ENCODE peak calls at places on chromosomes 12 and 14, in four cellular contexts. E is ovary, F is GM12878, H is cardiac muscle cell. B is an unnamed sample. For H3K9me3, the result is how much of the 10 kb centered on the place peaks cover.

GRCh38 chr12:116698131-116698495 is 39.8 kb downstream of the SPRING1 start:
- DNase-seq in E (no peak), F (no peak), H (no peak), B (peak)

GRCh38 chr12:13197526-13198141 is 1.1 kb downstream of the EMP1 start:
- DNase-seq in E (no peak), F (no peak), H (peak), B (no peak)

GRCh38 chr14:64919618-64920017 is 5.4 kb downstream of the CHURC1 start:
- DNase-seq in E (no peak), F (no peak), H (peak), B (no peak)

GRCh38 chr14:30240002-30240401 is 312.4 kb upstream of the PRKD1 start:
- DNase-seq in E (no peak), F (no peak), H (no peak), B (no peak)

GRCh38 chr14:102777711-102778615 is 714 bp downstream of the TRAF3 start:
- DNase-seq in E (peak), F (no peak), H (peak), B (no peak)

GRCh38 chr12:30926243-30927209 is at the start of gene TSPAN11:
- DNase-seq in E (no peak), F (no peak), H (peak), B (no peak)

GRCh38 chr14:65255029-65255545 is 152.8 kb upstream of the MAX start:
- DNase-seq in E (no peak), F (no peak), H (peak), B (no peak)

GRCh38 chr14:68520637-68521556 is 272.0 kb downstream of the ZFP36L1 start:
- DNase-seq in E (no peak), F (no peak), H (no peak), B (peak)

GRCh38 chr12:98211914-98212695 is 303.3 kb upstream of the TMPO start:
- DNase-seq in E (no peak), F (no peak), H (peak), B (no peak)

GRCh38 chr12:62210422-62210821 is 49.8 kb upstream of the USP15 start:
- DNase-seq in E (no peak), F (no peak), H (peak), B (no peak)

GRCh38 chr12:109981311-109981710 is 14.9 kb downstream of the GIT2 start:
- DNase-seq in E (no peak), F (no peak), H (no peak), B (no peak)

GRCh38 chr12:69868695-69869094 is 43.7 kb downstream of the MYRFL start:
- DNase-seq in E (no peak), F (no peak), H (no peak), B (no peak)

GRCh38 chr12:104544836-104545235 is 88.1 kb downstream of the CHST11 start:
- DNase-seq in E (no peak), F (no peak), H (no peak), B (no peak)

GRCh38 chr12:39329015-39329414 is 113.9 kb downstream of the KIF21A start:
- DNase-seq in E (no peak), F (no peak), H (peak), B (no peak)

GRCh38 chr14:56581041-56581727 is 1.6 kb downstream of the TMEM260 start:
- DNase-seq in E (no peak), F (no peak), H (no peak), B (no peak)

GRCh38 chr12:66740257-66740656 is 61.4 kb upstream of the GRIP1 start:
- DNase-seq in E (no peak), F (no peak), H (no peak), B (no peak)

GRCh38 chr12:88934163-88934747 is 354.0 kb upstream of the KITLG start:
- DNase-seq in E (no peak), F (no peak), H (no peak), B (no peak)

GRCh38 chr12:48767047-48767446 is 21.8 kb downstream of the ADCY6 start:
- DNase-seq in E (no peak), F (no peak), H (peak), B (no peak)

GRCh38 chr14:50860478-50861086 is 11.3 kb upstream of the ABHD12B start:
- DNase-seq in E (peak), F (peak), H (peak), B (peak)

GRCh38 chr14:59417301-59417700 is 47.9 kb downstream of the GPR135 start:
- DNase-seq in E (no peak), F (no peak), H (no peak), B (no peak)

GRCh38 chr14:90629471-90629870 is 186.8 kb downstream of the TTC7B start:
- DNase-seq in E (no peak), F (no peak), H (no peak), B (peak)

GRCh38 chr12:96862326-96862725 is 44.7 kb upstream of the NEDD1 start:
- DNase-seq in E (no peak), F (no peak), H (no peak), B (no peak)

GRCh38 chr12:104181313-104181712 is 34.3 kb upstream of the TXNRD1 start:
- DNase-seq in E (no peak), F (no peak), H (peak), B (no peak)

GRCh38 chr12:32312049-32312670 is 87.2 kb upstream of the FGD4 start:
- DNase-seq in E (no peak), F (peak), H (peak), B (peak)

GRCh38 chr12:117872521-117873169 is 96.1 kb downstream of the KSR2 start:
- DNase-seq in E (no peak), F (no peak), H (no peak), B (no peak)

GRCh38 chr14:105492966-105493871 is 2.2 kb downstream of the TEDC1 start:
- DNase-seq in E (peak), F (no peak), H (no peak), B (no peak)

GRCh38 chr12:122843472-122843871 is 8.2 kb downstream of the HIP1R start:
- DNase-seq in E (no peak), F (no peak), H (no peak), B (no peak)

GRCh38 chr12:18629916-18630315 is 107.9 kb downstream of the PLCZ1 start:
- DNase-seq in E (no peak), F (no peak), H (no peak), B (no peak)

GRCh38 chr12:68420225-68421008 is 88.3 kb upstream of the MDM1 start:
- DNase-seq in E (no peak), F (no peak), H (peak), B (no peak)

GRCh38 chr14:35687335-35687939 is 121.7 kb downstream of the RALGAPA1 start:
- DNase-seq in E (no peak), F (peak), H (peak), B (peak)

GRCh38 chr14:89417469-89418225 is 614 bp upstream of the FOXN3 start:
- DNase-seq in E (peak), F (peak), H (peak), B (peak)

GRCh38 chr12:53063708-53064612 is 14.1 kb downstream of the TNS2 start:
- DNase-seq in E (peak), F (no peak), H (peak), B (no peak)

GRCh38 chr12:11822071-11822818 is 172.8 kb downstream of the ETV6 start:
- DNase-seq in E (no peak), F (peak), H (peak), B (no peak)

GRCh38 chr12:96197503-96198272 is 3.5 kb downstream of the ELK3 start:
- DNase-seq in E (no peak), F (no peak), H (peak), B (no peak)

GRCh38 chr14:101035466-101036225 is 132.1 kb upstream of the RTL1 start:
- DNase-seq in E (peak), F (no peak), H (no peak), B (no peak)

GRCh38 chr12:90099288-90099687 is 390.6 kb upstream of the ATP2B1 start:
- DNase-seq in E (no peak), F (no peak), H (no peak), B (no peak)
- TF ChIP-seq CTCF in E (no peak), F (no peak), H (no peak), B (no peak)

DNA sequence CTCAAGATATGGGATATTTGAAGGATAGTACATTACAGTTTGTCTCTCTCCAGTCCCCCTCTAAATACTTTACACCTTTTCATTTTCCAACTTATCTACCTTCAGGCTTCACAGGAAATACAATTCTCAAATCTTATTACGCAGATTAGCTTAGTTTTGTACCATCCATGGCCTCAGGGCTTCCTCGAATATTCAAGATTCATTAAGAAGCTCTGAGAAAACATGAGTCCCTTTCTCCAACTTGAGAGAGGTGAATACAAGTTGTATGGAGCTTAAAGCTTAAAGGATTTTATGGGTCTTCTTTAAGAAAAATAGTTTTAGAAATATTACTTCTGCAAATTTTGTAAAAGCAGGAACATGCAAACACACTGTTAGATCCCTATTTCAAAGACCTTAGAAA is 1212.5 kb downstream of the GALC start:
- DNase-seq in E (no peak), F (no peak), H (no peak), B (no peak)
- H3K9me3 ChIP-seq in E (under half), F (under half), H (under half), B (under half)

GRCh38 chr12:127711108-127711507 is 555.9 kb upstream of the TMEM132C start:
- DNase-seq in E (no peak), F (no peak), H (no peak), B (no peak)
- TF ChIP-seq CTCF in E (no peak), F (no peak), H (no peak), B (no peak)

DNA sequence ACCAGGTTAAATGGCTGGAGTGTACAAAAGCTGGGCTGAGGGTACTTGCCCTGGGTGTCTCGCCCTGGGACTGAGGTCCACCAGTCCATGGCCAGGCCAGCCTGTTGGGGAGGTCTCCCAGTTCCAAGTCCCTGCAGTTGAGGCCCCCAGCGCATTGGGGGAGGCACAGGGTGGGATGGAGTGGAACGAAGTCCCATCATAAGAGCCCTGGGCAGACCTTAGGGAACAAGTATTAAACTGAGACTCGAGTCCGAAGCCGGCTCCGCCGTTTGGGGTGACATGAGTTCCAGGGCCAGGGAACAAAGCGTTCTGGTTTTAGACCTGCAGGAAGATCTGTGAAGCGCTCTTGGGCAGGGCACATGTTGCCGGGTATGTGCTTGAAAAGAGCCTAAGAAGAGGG is 84.7 kb downstream of the ALG10 start:
- DNase-seq in E (no peak), F (no peak), H (no peak), B (no peak)
- H3K9me3 ChIP-seq in E (under half), F (under half), H (under half), B (under half)

GRCh38 chr14:93984987-93985410 is 8.6 kb upstream of the ASB2 start:
- DNase-seq in E (no peak), F (no peak), H (peak), B (no peak)
- TF ChIP-seq CTCF in E (no peak), F (peak), H (peak), B (no peak)

GRCh38 chr12:111270773-111271172 is 98.1 kb downstream of the PHETA1 start:
- DNase-seq in E (no peak), F (no peak), H (no peak), B (no peak)
- H3K9me3 ChIP-seq in E (under half), F (under half), H (under half), B (under half)

DNA sequence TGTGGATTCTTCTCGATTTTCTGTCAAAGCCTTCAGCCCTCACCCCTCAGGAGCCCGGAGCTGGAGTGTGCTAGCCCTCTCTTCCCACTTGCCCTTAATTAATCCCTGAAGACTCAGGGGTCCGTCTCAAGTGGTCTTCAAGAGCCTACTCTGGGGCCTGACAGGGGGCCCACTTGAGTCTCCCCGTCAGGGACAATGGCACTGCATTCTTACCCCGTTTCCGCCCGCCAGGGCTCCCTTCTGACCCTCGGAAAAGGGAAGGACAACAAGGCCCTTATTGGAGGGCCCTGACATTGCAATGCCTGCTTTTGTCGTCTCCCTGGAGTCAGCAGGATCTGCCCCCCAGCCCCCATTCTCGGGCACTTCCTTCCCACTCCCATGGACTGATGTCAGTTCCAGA is 34.4 kb downstream of the TBX3 start:
- DNase-seq in E (no peak), F (no peak), H (no peak), B (no peak)
- TF ChIP-seq CTCF in E (no peak), F (no peak), H (no peak), B (no peak)